ENCODE peak calls at places on chromosomes 11 and 22, in nine cellular contexts. Z, W, U, H, E, M, O, K and J are unnamed samples.

GRCh38 chr11:72988796-72989195 is 153.3 kb downstream of the FCHSD2 start:
- DNase-seq in Z (no peak), W (no peak), U (no peak), H (no peak), E (no peak), M (no peak), O (no peak), K (no peak), J (no peak)

GRCh38 chr11:61744609-61745156 is 7.8 kb upstream of the MYRF start:
- DNase-seq in Z (no peak), W (no peak), U (no peak), H (no peak), E (no peak), M (no peak), O (no peak), K (no peak), J (no peak)

GRCh38 chr11:47018637-47019036 is 82.1 kb downstream of the CSTPP1 start:
- DNase-seq in Z (no peak), W (no peak), U (no peak), H (no peak), E (no peak), M (no peak), O (no peak), K (no peak), J (no peak)

GRCh38 chr11:63958013-63958412 is 16.4 kb upstream of the COX8A start:
- DNase-seq in Z (no peak), W (no peak), U (no peak), H (no peak), E (no peak), M (no peak), O (no peak), K (no peak), J (no peak)

GRCh38 chr11:25876456-25876965 is 455.4 kb upstream of the ANO3 start:
- DNase-seq in Z (no peak), W (no peak), U (no peak), H (no peak), E (no peak), M (no peak), O (no peak), K (no peak), J (no peak)

GRCh38 chr11:11960687-11961086 is 47.7 kb downstream of the DKK3 start:
- DNase-seq in Z (peak; percentile 33), W (peak; percentile 14), U (no peak), H (no peak), E (no peak), M (no peak), O (no peak), K (no peak), J (no peak)

GRCh38 chr11:59550842-59551650 is 39.7 kb downstream of the OR4D9 start:
- DNase-seq in Z (peak; percentile 82), W (peak; percentile 70), U (peak; percentile 78), H (no peak), E (peak; percentile 83), M (peak; percentile 75), O (peak; percentile 68), K (peak; percentile 68), J (no peak)

GRCh38 chr11:93857413-93858185 is 7.2 kb upstream of the VSTM5 start:
- DNase-seq in Z (peak; percentile 29), W (no peak), U (no peak), H (no peak), E (no peak), M (no peak), O (no peak), K (no peak), J (no peak)

GRCh38 chr11:111526501-111526900 is 11.9 kb downstream of the HOATZ start:
- DNase-seq in Z (peak; percentile 89), W (no peak), U (no peak), H (peak; percentile 87), E (no peak), M (no peak), O (no peak), K (no peak), J (peak; percentile 29)

GRCh38 chr11:120723751-120724150 is 212.2 kb downstream of the GRIK4 start:
- DNase-seq in Z (no peak), W (no peak), U (no peak), H (no peak), E (no peak), M (no peak), O (no peak), K (no peak), J (no peak)

GRCh38 chr11:11640152-11640551 is 18.3 kb upstream of the GALNT18 start:
- DNase-seq in Z (peak; percentile 6), W (no peak), U (no peak), H (no peak), E (no peak), M (no peak), O (no peak), K (no peak), J (no peak)

GRCh38 chr22:39677967-39678366 is 107.4 kb downstream of the CACNA1I start:
- DNase-seq in Z (no peak), W (no peak), U (no peak), H (no peak), E (no peak), M (no peak), O (no peak), K (no peak), J (no peak)

GRCh38 chr22:48639896-48640732 is 1187.6 kb downstream of the BRD1 start:
- DNase-seq in Z (no peak), W (no peak), U (no peak), H (no peak), E (no peak), M (no peak), O (no peak), K (no peak), J (no peak)

GRCh38 chr11:11454671-11455223 is 101.7 kb upstream of the CSNK2A3 start:
- DNase-seq in Z (no peak), W (no peak), U (no peak), H (no peak), E (no peak), M (no peak), O (no peak), K (no peak), J (no peak)

GRCh38 chr11:79768343-79768742 is 327.5 kb upstream of the TENM4 start:
- DNase-seq in Z (no peak), W (no peak), U (peak; percentile 14), H (no peak), E (no peak), M (no peak), O (no peak), K (no peak), J (no peak)

GRCh38 chr22:36027960-36028645 is 521 bp downstream of the RBFOX2 start:
- DNase-seq in Z (no peak), W (no peak), U (peak; percentile 40), H (no peak), E (no peak), M (no peak), O (no peak), K (no peak), J (peak; percentile 45)

GRCh38 chr11:57800444-57801184 is 39.0 kb downstream of the CTNND1 start:
- DNase-seq in Z (peak; percentile 42), W (peak; percentile 13), U (peak; percentile 67), H (peak; percentile 79), E (peak; percentile 82), M (peak; percentile 40), O (no peak), K (no peak), J (peak; percentile 88)

GRCh38 chr11:12110714-12111481 is 508 bp downstream of the MICAL2 start:
- DNase-seq in Z (no peak), W (no peak), U (peak; percentile 31), H (no peak), E (peak; percentile 36), M (peak; percentile 39), O (no peak), K (no peak), J (no peak)

GRCh38 chr11:116702772-116703360 is 69.9 kb downstream of the BUD13 start:
- DNase-seq in Z (no peak), W (no peak), U (no peak), H (no peak), E (no peak), M (no peak), O (no peak), K (no peak), J (no peak)

GRCh38 chr22:21972293-21972779 is 10.3 kb downstream of the TOP3B start:
- DNase-seq in Z (no peak), W (peak; percentile 24), U (no peak), H (peak; percentile 32), E (no peak), M (peak; percentile 65), O (peak; percentile 39), K (no peak), J (peak; percentile 14)

GRCh38 chr11:106585061-106585460 is 433.2 kb downstream of the GUCY1A2 start:
- DNase-seq in Z (peak; percentile 8), W (no peak), U (no peak), H (no peak), E (no peak), M (no peak), O (no peak), K (no peak), J (peak; percentile 6)

GRCh38 chr22:21624120-21624879 is 5.5 kb downstream of the YDJC start:
- DNase-seq in Z (no peak), W (no peak), U (no peak), H (no peak), E (no peak), M (peak; percentile 24), O (peak; percentile 67), K (peak; percentile 53), J (peak; percentile 31)

GRCh38 chr11:64729851-64730382 is 6.9 kb upstream of the NRXN2 start:
- DNase-seq in Z (no peak), W (no peak), U (no peak), H (no peak), E (no peak), M (no peak), O (no peak), K (no peak), J (no peak)

GRCh38 chr11:56624661-56625110 is 10.0 kb upstream of the OR5M1 start:
- DNase-seq in Z (peak; percentile 13), W (no peak), U (peak; percentile 6), H (peak; percentile 12), E (no peak), M (peak; percentile 51), O (no peak), K (no peak), J (peak; percentile 77)

GRCh38 chr22:48428556-48429371 is 1398.9 kb downstream of the BRD1 start:
- DNase-seq in Z (peak; percentile 73), W (no peak), U (no peak), H (no peak), E (no peak), M (no peak), O (no peak), K (no peak), J (peak; percentile 54)

GRCh38 chr11:113401718-113402117 is 14.1 kb downstream of the ANKK1 start:
- DNase-seq in Z (no peak), W (no peak), U (peak; percentile 96), H (peak; percentile 83), E (peak; percentile 69), M (peak; percentile 83), O (peak; percentile 19), K (peak; percentile 86), J (peak; percentile 12)

GRCh38 chr11:68892576-68892975 is 11.1 kb downstream of the MRPL21 start:
- DNase-seq in Z (no peak), W (no peak), U (no peak), H (no peak), E (no peak), M (no peak), O (no peak), K (no peak), J (no peak)

GRCh38 chr11:111736191-111736590 is 30.0 kb downstream of the PPP2R1B start:
- DNase-seq in Z (peak; percentile 87), W (no peak), U (no peak), H (no peak), E (no peak), M (no peak), O (no peak), K (no peak), J (no peak)

GRCh38 chr11:69269926-69270697 is 23.8 kb upstream of the MYEOV start:
- DNase-seq in Z (no peak), W (no peak), U (no peak), H (no peak), E (no peak), M (no peak), O (no peak), K (no peak), J (no peak)

GRCh38 chr11:123188508-123189165 is 6.4 kb downstream of the CLMP start:
- DNase-seq in Z (peak; percentile 86), W (no peak), U (no peak), H (no peak), E (no peak), M (peak; percentile 10), O (peak; percentile 47), K (no peak), J (no peak)

GRCh38 chr22:47008208-47008885 is 245.9 kb downstream of the TBC1D22A start:
- DNase-seq in Z (no peak), W (no peak), U (no peak), H (no peak), E (no peak), M (no peak), O (no peak), K (no peak), J (no peak)